ENCODE peak calls at places on chromosomes 7 and 10, in ten cellular contexts. One of them, this sample, is unnamed. For H3K4me1 and H3K36me3, the result is how much of the 10 kb centered on the place peaks cover.

GRCh38 chr7:34747842-34748241 is 89.8 kb downstream of the NPSR1 start:
- DNase-seq in GM23248: no peak
- DNase-seq in adrenal gland: peak
- DNase-seq in Karpas-422: no peak
- DNase-seq in heart left ventricle: no peak
- DNase-seq in uterus: no peak
- DNase-seq in endothelial cell of umbilical vein: no peak
- DNase-seq in kidney: no peak
- DNase-seq in HepG2: no peak
- DNase-seq in transverse colon: no peak
- DNase-seq in this sample: no peak

GRCh38 chr10:9076066-9076465 is 1021.6 kb downstream of the GATA3 start:
- DNase-seq in transverse colon: no peak
- DNase-seq in kidney: no peak
- DNase-seq in uterus: no peak
- DNase-seq in Karpas-422: no peak
- DNase-seq in endothelial cell of umbilical vein: no peak
- DNase-seq in heart left ventricle: no peak
- DNase-seq in HepG2: no peak
- DNase-seq in adrenal gland: no peak
- DNase-seq in GM23248: no peak
- DNase-seq in this sample: no peak

GRCh38 chr10:102632394-102633062 is 11.8 kb upstream of the TRIM8 start:
- DNase-seq in endothelial cell of umbilical vein: peak
- DNase-seq in heart left ventricle: no peak
- DNase-seq in uterus: peak
- DNase-seq in GM23248: peak
- DNase-seq in adrenal gland: peak
- DNase-seq in kidney: peak
- DNase-seq in transverse colon: no peak
- DNase-seq in HepG2: no peak
- DNase-seq in Karpas-422: no peak
- DNase-seq in this sample: peak

GRCh38 chr7:116630357-116630756 is 41.6 kb upstream of the MET start:
- DNase-seq in kidney: no peak
- DNase-seq in transverse colon: no peak
- DNase-seq in endothelial cell of umbilical vein: no peak
- DNase-seq in heart left ventricle: no peak
- DNase-seq in uterus: no peak
- DNase-seq in adrenal gland: no peak
- DNase-seq in HepG2: no peak
- DNase-seq in Karpas-422: no peak
- DNase-seq in GM23248: no peak
- DNase-seq in this sample: no peak

GRCh38 chr10:79153753-79154152 is 85.0 kb downstream of the ZMIZ1 start:
- DNase-seq in adrenal gland: peak
- DNase-seq in kidney: no peak
- DNase-seq in HepG2: no peak
- DNase-seq in GM23248: no peak
- DNase-seq in uterus: no peak
- DNase-seq in endothelial cell of umbilical vein: no peak
- DNase-seq in heart left ventricle: peak
- DNase-seq in Karpas-422: no peak
- DNase-seq in transverse colon: no peak
- DNase-seq in this sample: no peak

GRCh38 chr7:30469303-30469702 is 9.3 kb downstream of the NOD1 start:
- DNase-seq in kidney: no peak
- DNase-seq in HepG2: peak
- DNase-seq in uterus: peak
- DNase-seq in endothelial cell of umbilical vein: peak
- DNase-seq in adrenal gland: peak
- DNase-seq in Karpas-422: no peak
- DNase-seq in heart left ventricle: peak
- DNase-seq in transverse colon: peak
- DNase-seq in GM23248: peak
- DNase-seq in this sample: peak

GRCh38 chr10:62479523-62479922 is 105.4 kb downstream of the ZNF365 start:
- DNase-seq in kidney: no peak
- DNase-seq in heart left ventricle: no peak
- DNase-seq in endothelial cell of umbilical vein: no peak
- DNase-seq in HepG2: no peak
- DNase-seq in adrenal gland: no peak
- DNase-seq in transverse colon: no peak
- DNase-seq in GM23248: no peak
- DNase-seq in uterus: no peak
- DNase-seq in Karpas-422: no peak
- DNase-seq in this sample: no peak

GRCh38 chr7:12965767-12966166 is 278.3 kb downstream of the ARL4A start:
- DNase-seq in heart left ventricle: no peak
- DNase-seq in Karpas-422: no peak
- DNase-seq in HepG2: no peak
- DNase-seq in uterus: no peak
- DNase-seq in endothelial cell of umbilical vein: no peak
- DNase-seq in adrenal gland: no peak
- DNase-seq in GM23248: no peak
- DNase-seq in kidney: no peak
- DNase-seq in transverse colon: no peak
- DNase-seq in this sample: no peak

GRCh38 chr7:129169705-129170319 is 18.6 kb upstream of the SMO start:
- DNase-seq in adrenal gland: no peak
- DNase-seq in heart left ventricle: no peak
- DNase-seq in transverse colon: no peak
- DNase-seq in GM23248: no peak
- DNase-seq in kidney: no peak
- DNase-seq in Karpas-422: peak
- DNase-seq in endothelial cell of umbilical vein: no peak
- DNase-seq in uterus: no peak
- DNase-seq in HepG2: no peak
- DNase-seq in this sample: no peak

GRCh38 chr7:129170373-129171021 is 17.9 kb upstream of the SMO start:
- DNase-seq in kidney: no peak
- DNase-seq in adrenal gland: no peak
- DNase-seq in heart left ventricle: no peak
- DNase-seq in endothelial cell of umbilical vein: no peak
- DNase-seq in HepG2: no peak
- DNase-seq in uterus: no peak
- DNase-seq in transverse colon: no peak
- DNase-seq in Karpas-422: no peak
- DNase-seq in GM23248: no peak
- DNase-seq in this sample: no peak

GRCh38 chr7:129168219-129168991 is 20.0 kb upstream of the SMO start:
- DNase-seq in HepG2: no peak
- DNase-seq in Karpas-422: no peak
- DNase-seq in transverse colon: no peak
- DNase-seq in heart left ventricle: no peak
- DNase-seq in GM23248: no peak
- DNase-seq in endothelial cell of umbilical vein: no peak
- DNase-seq in uterus: peak
- DNase-seq in kidney: no peak
- DNase-seq in adrenal gland: no peak
- DNase-seq in this sample: no peak

GRCh38 chr7:129166745-129167144 is 21.7 kb upstream of the SMO start:
- DNase-seq in heart left ventricle: no peak
- DNase-seq in transverse colon: no peak
- DNase-seq in adrenal gland: no peak
- DNase-seq in HepG2: no peak
- DNase-seq in uterus: no peak
- DNase-seq in GM23248: no peak
- DNase-seq in Karpas-422: no peak
- DNase-seq in kidney: no peak
- DNase-seq in endothelial cell of umbilical vein: no peak
- DNase-seq in this sample: no peak

GRCh38 chr7:129169171-129169643 is 19.2 kb upstream of the SMO start:
- DNase-seq in adrenal gland: no peak
- DNase-seq in GM23248: peak
- DNase-seq in transverse colon: peak
- DNase-seq in kidney: peak
- DNase-seq in Karpas-422: peak
- DNase-seq in HepG2: no peak
- DNase-seq in uterus: peak
- DNase-seq in heart left ventricle: peak
- DNase-seq in endothelial cell of umbilical vein: peak
- DNase-seq in this sample: peak
- H3K27ac ChIP-seq in adrenal gland: no peak
- H3K27ac ChIP-seq in GM23248: no peak
- H3K27ac ChIP-seq in transverse colon: peak
- H3K27ac ChIP-seq in kidney: no peak
- H3K27ac ChIP-seq in Karpas-422: peak
- H3K27ac ChIP-seq in HepG2: no peak
- H3K27ac ChIP-seq in uterus: peak
- H3K27ac ChIP-seq in heart left ventricle: peak
- H3K27ac ChIP-seq in endothelial cell of umbilical vein: no peak
- H3K27ac ChIP-seq in this sample: peak

DNA sequence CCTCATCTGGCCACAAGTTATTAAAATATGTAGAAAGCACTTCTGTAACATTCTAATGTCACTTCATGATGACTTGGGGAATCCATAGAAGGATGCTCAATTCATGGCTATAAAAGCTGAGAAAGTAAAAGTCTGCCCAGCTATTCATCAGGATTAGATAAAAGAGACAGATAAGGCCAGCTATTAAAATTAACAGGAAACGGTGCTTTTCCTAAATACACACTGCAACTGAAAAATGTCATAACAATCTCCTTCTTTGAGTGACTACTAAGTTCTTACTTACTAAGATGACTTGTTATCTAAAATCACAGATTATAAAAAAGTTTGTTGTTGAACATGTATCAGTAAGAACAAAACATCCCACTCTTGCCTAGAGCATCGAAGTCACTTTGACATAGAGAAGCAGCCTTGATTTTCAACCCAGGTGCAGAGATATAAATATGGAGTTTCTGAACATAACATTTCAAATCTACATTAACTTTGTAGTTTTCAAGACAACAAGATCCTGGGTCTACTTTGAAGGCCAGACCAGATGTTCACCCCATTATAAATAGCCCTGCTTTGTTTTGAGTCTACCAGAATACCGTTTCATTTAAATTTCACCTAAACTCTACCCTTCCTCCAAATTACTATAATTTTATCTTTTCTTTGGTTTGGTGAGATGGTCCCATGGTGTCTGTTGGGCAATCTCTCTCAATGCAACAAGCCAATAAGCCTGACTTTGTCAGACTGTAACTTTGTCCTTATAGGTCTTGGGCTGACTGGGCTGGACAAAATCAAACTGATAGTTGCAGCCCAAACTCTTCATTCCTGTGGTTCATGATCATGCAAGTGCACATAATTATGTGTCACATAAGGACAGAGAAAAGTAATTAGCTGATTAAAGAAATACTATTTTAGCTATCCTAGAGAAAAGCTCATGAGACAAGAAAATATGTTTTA is 24.0 kb downstream of the HYCC1 start:
- DNase-seq in uterus: no peak
- DNase-seq in Karpas-422: peak
- DNase-seq in endothelial cell of umbilical vein: peak
- DNase-seq in heart left ventricle: no peak
- DNase-seq in adrenal gland: no peak
- DNase-seq in transverse colon: no peak
- DNase-seq in GM23248: peak
- DNase-seq in kidney: no peak
- DNase-seq in HepG2: no peak
- DNase-seq in this sample: no peak
- H3K4me1 ChIP-seq in uterus: under half
- H3K4me1 ChIP-seq in Karpas-422: under half
- H3K4me1 ChIP-seq in endothelial cell of umbilical vein: under half
- H3K4me1 ChIP-seq in heart left ventricle: under half
- H3K4me1 ChIP-seq in adrenal gland: under half
- H3K4me1 ChIP-seq in transverse colon: under half
- H3K4me1 ChIP-seq in GM23248: under half
- H3K4me1 ChIP-seq in kidney: under half
- H3K4me1 ChIP-seq in HepG2: under half
- H3K4me1 ChIP-seq in this sample: under half

GRCh38 chr7:101235522-101235921 is 2.1 kb downstream of the CLDN15 start:
- DNase-seq in adrenal gland: no peak
- DNase-seq in uterus: no peak
- DNase-seq in GM23248: no peak
- DNase-seq in HepG2: no peak
- DNase-seq in kidney: no peak
- DNase-seq in heart left ventricle: no peak
- DNase-seq in transverse colon: peak
- DNase-seq in Karpas-422: no peak
- DNase-seq in endothelial cell of umbilical vein: no peak
- DNase-seq in this sample: no peak

GRCh38 chr7:101239191-101239950 is 1.8 kb upstream of the CLDN15 start:
- DNase-seq in transverse colon: no peak
- DNase-seq in uterus: no peak
- DNase-seq in heart left ventricle: no peak
- DNase-seq in adrenal gland: peak
- DNase-seq in Karpas-422: no peak
- DNase-seq in HepG2: no peak
- DNase-seq in endothelial cell of umbilical vein: peak
- DNase-seq in kidney: peak
- DNase-seq in GM23248: no peak
- DNase-seq in this sample: no peak

GRCh38 chr7:101238226-101239182 is 902 bp upstream of the CLDN15 start:
- DNase-seq in HepG2: no peak
- DNase-seq in endothelial cell of umbilical vein: no peak
- DNase-seq in heart left ventricle: no peak
- DNase-seq in uterus: no peak
- DNase-seq in Karpas-422: no peak
- DNase-seq in transverse colon: no peak
- DNase-seq in GM23248: no peak
- DNase-seq in kidney: peak
- DNase-seq in adrenal gland: no peak
- DNase-seq in this sample: no peak

GRCh38 chr7:101236292-101236691 is 1.3 kb downstream of the CLDN15 start:
- DNase-seq in transverse colon: no peak
- DNase-seq in kidney: no peak
- DNase-seq in endothelial cell of umbilical vein: no peak
- DNase-seq in GM23248: no peak
- DNase-seq in uterus: no peak
- DNase-seq in adrenal gland: no peak
- DNase-seq in heart left ventricle: no peak
- DNase-seq in HepG2: no peak
- DNase-seq in Karpas-422: no peak
- DNase-seq in this sample: no peak

DNA sequence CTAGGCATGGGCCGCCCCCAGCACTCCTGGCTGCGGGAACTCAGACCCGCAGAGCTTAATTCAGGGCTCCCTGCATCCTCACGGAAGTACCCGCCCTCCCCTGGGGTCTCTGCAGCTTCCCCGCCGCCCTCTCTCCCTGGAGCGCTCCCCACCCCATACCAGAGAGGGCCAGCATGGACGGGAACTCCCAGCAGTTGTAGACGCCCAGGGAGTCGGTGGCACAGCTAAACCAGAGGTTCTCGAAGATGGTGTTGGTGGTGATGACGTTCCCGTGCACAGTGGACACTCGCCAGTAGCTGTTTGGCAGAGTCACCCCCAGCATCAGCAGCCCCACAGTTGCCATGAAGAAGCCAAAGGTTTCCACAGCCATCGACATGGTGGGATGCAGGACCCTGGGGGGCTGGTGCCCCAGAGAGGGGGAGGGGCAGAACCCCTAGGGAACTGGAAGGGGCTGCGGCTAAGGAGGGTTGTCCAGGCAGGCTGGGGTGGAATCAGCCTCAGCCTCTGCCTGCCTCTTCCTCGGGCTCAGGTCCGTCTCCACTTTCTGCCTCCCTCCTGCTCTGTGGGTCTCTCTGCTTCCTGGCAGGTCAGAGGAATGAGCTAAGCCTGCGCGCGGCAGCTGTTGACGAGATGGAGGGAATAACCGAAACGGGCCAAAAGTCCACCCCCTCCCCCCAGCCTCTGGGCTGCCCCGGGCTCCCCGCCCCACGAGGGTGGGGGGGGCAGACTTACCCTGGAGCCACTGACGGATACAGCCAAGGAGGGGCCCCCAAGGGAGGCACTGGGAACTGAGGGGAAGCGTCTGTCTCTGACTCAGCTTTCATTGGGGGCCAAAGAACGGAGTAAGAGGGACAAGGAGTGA is at the start of gene CLDN15:
- DNase-seq in adrenal gland: peak
- DNase-seq in GM23248: peak
- DNase-seq in kidney: peak
- DNase-seq in heart left ventricle: peak
- DNase-seq in transverse colon: peak
- DNase-seq in HepG2: peak
- DNase-seq in uterus: peak
- DNase-seq in endothelial cell of umbilical vein: peak
- DNase-seq in Karpas-422: no peak
- DNase-seq in this sample: peak
- H3K36me3 ChIP-seq in adrenal gland: under half
- H3K36me3 ChIP-seq in GM23248: under half
- H3K36me3 ChIP-seq in kidney: under half
- H3K36me3 ChIP-seq in heart left ventricle: under half
- H3K36me3 ChIP-seq in transverse colon: under half
- H3K36me3 ChIP-seq in HepG2: under half
- H3K36me3 ChIP-seq in uterus: under half
- H3K36me3 ChIP-seq in endothelial cell of umbilical vein: under half
- H3K36me3 ChIP-seq in Karpas-422: under half
- H3K36me3 ChIP-seq in this sample: under half

DNA sequence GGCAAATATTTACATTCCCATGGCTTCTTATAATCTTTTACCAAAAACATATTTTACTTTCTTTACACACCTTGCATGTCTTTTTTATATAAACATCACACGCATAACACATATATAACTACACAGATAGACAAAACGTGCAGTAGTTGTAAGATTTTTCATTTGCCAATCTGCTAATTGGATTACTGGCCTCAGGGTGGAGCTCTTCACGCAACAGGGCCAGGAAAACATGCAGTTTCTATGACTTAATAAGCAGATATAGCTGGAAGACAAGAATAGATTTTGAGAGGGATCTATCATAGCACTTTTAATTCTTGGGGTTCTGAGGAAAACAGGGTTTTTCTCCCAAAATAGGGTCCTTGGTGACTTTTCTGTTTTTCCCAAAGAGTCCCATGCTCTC is 12.7 kb downstream of the ACADSB start:
- DNase-seq in HepG2: peak
- DNase-seq in Karpas-422: peak
- DNase-seq in GM23248: peak
- DNase-seq in endothelial cell of umbilical vein: peak
- DNase-seq in transverse colon: no peak
- DNase-seq in heart left ventricle: no peak
- DNase-seq in adrenal gland: no peak
- DNase-seq in kidney: no peak
- DNase-seq in uterus: no peak
- DNase-seq in this sample: no peak
- H3K27ac ChIP-seq in HepG2: peak
- H3K27ac ChIP-seq in Karpas-422: no peak
- H3K27ac ChIP-seq in GM23248: no peak
- H3K27ac ChIP-seq in endothelial cell of umbilical vein: no peak
- H3K27ac ChIP-seq in transverse colon: no peak
- H3K27ac ChIP-seq in heart left ventricle: no peak
- H3K27ac ChIP-seq in adrenal gland: no peak
- H3K27ac ChIP-seq in kidney: no peak
- H3K27ac ChIP-seq in uterus: no peak
- H3K27ac ChIP-seq in this sample: no peak